ENCODE peak calls at places on chromosome 14, in ten cellular contexts. K, C, Q, E, W, H, V, I, N and S are unnamed samples.

GRCh38 chr14:101174522-101174838 is 271.0 kb upstream of the RTL1 start:
- DNase-seq in K (no peak), C (no peak), Q (peak), E (peak), W (no peak), H (no peak), V (no peak), I (no peak), N (no peak), S (peak)

GRCh38 chr14:40317690-40318089 is 885.5 kb upstream of the FBXO33 start:
- DNase-seq in K (no peak), C (no peak), Q (no peak), E (no peak), W (no peak), H (no peak), V (no peak), I (no peak), N (no peak), S (no peak)

GRCh38 chr14:23364604-23365352 is at the start of gene EFS:
- DNase-seq in K (no peak), C (peak), Q (peak), E (no peak), W (no peak), H (no peak), V (no peak), I (no peak), N (no peak), S (no peak)

GRCh38 chr14:99737451-99737951 is 53.4 kb downstream of the CYP46A1 start:
- DNase-seq in K (no peak), C (no peak), Q (no peak), E (no peak), W (no peak), H (no peak), V (no peak), I (no peak), N (no peak), S (no peak)

GRCh38 chr14:72790887-72791566 is 102.9 kb downstream of the DPF3 start:
- DNase-seq in K (no peak), C (no peak), Q (no peak), E (no peak), W (no peak), H (no peak), V (no peak), I (no peak), N (no peak), S (no peak)

GRCh38 chr14:92215579-92215978 is 93.8 kb downstream of the CPSF2 start:
- DNase-seq in K (no peak), C (no peak), Q (no peak), E (no peak), W (no peak), H (no peak), V (no peak), I (no peak), N (no peak), S (no peak)

GRCh38 chr14:75088566-75089373 is 19.3 kb downstream of the ZC2HC1C start:
- DNase-seq in K (peak), C (peak), Q (peak), E (peak), W (peak), H (peak), V (no peak), I (peak), N (peak), S (peak)

GRCh38 chr14:46487582-46488350 is 163.8 kb downstream of the RPL10L start:
- DNase-seq in K (no peak), C (no peak), Q (no peak), E (no peak), W (no peak), H (no peak), V (no peak), I (no peak), N (no peak), S (no peak)

GRCh38 chr14:101071493-101071891 is 168.0 kb upstream of the RTL1 start:
- DNase-seq in K (no peak), C (peak), Q (no peak), E (no peak), W (no peak), H (no peak), V (no peak), I (no peak), N (no peak), S (no peak)

GRCh38 chr14:55122441-55122986 is 6.5 kb upstream of the LGALS3 start:
- DNase-seq in K (no peak), C (no peak), Q (no peak), E (no peak), W (no peak), H (no peak), V (no peak), I (peak), N (no peak), S (peak)

GRCh38 chr14:23146423-23146910 is 27.4 kb upstream of the CEBPE start:
- DNase-seq in K (no peak), C (no peak), Q (peak), E (no peak), W (no peak), H (no peak), V (no peak), I (no peak), N (no peak), S (no peak)

GRCh38 chr14:61152851-61153364 is 128.2 kb downstream of the TMEM30B start:
- DNase-seq in K (no peak), C (no peak), Q (no peak), E (no peak), W (no peak), H (no peak), V (no peak), I (no peak), N (no peak), S (no peak)